ENCODE peak calls at places on chromosome 12, in six cellular contexts. P is cardiac fibroblast, D is RWPE1, V is M059J, Q is HEK293T, S is Peyer's patch. A is an unnamed sample.

GRCh38 chr12:27333311-27334009 is 824 bp downstream of the BMAL2 start:
- DNase-seq in V (peak; percentile 44), P (peak; percentile 21), S (peak; percentile 61), Q (peak; percentile 48), D (peak; percentile 26), A (no peak)

GRCh38 chr12:79114896-79115295 is 250.3 kb downstream of the SYT1 start:
- DNase-seq in S (no peak), P (no peak), V (no peak), Q (no peak), D (no peak), A (no peak)

GRCh38 chr12:88784166-88784565 is 203.9 kb upstream of the KITLG start:
- DNase-seq in D (no peak), V (no peak), Q (no peak), P (no peak), S (no peak), A (no peak)

GRCh38 chr12:89319111-89319510 is 33.2 kb downstream of the DUSP6 start:
- DNase-seq in D (peak; percentile 26), V (no peak), S (no peak), P (peak; percentile 13), Q (no peak), A (no peak)

GRCh38 chr12:64950899-64951298 is 126.5 kb downstream of the TBC1D30 start:
- DNase-seq in S (no peak), Q (no peak), P (no peak), D (no peak), V (no peak), A (no peak)

GRCh38 chr12:100493371-100494012 is 19.8 kb downstream of the NR1H4 start:
- DNase-seq in Q (no peak), V (no peak), P (no peak), S (peak; percentile 70), D (no peak), A (no peak)

GRCh38 chr12:112192475-112192874 is 67.1 kb downstream of the TRAFD1 start:
- DNase-seq in V (no peak), D (no peak), Q (no peak), P (no peak), S (no peak), A (no peak)

GRCh38 chr12:27305673-27306504 is 26.7 kb upstream of the BMAL2 start:
- DNase-seq in D (peak; percentile 10), S (no peak), P (peak; percentile 78), Q (no peak), V (peak; percentile 51), A (no peak)

GRCh38 chr12:107447336-107447735 is 238.3 kb upstream of the PWP1 start:
- DNase-seq in Q (no peak), D (no peak), P (no peak), S (no peak), V (no peak), A (no peak)

GRCh38 chr12:29889737-29890136 is 106.0 kb upstream of the TMTC1 start:
- DNase-seq in V (peak; percentile 33), D (no peak), Q (peak; percentile 49), S (peak; percentile 61), P (peak; percentile 84), A (peak; percentile 13)

GRCh38 chr12:55743131-55743921 is 404 bp downstream of the GDF11 start:
- DNase-seq in D (peak; percentile 46), Q (peak; percentile 61), V (peak; percentile 70), S (peak; percentile 79), P (peak; percentile 68), A (no peak)

GRCh38 chr12:13293086-13293485 is 96.6 kb downstream of the EMP1 start:
- DNase-seq in V (no peak), Q (no peak), P (peak; percentile 41), D (no peak), S (no peak), A (no peak)

GRCh38 chr12:27555928-27556778 is 32.1 kb downstream of the PPFIBP1 start:
- DNase-seq in Q (no peak), D (no peak), S (no peak), V (peak; percentile 83), P (peak; percentile 76), A (no peak)

GRCh38 chr12:113222730-113223531 is 1.7 kb downstream of the TPCN1 start:
- DNase-seq in P (peak; percentile 84), V (peak; percentile 93), Q (peak; percentile 31), S (peak; percentile 89), D (peak; percentile 32), A (peak; percentile 55)

GRCh38 chr12:56878010-56878339 is 56.2 kb downstream of the SDR9C7 start:
- DNase-seq in Q (no peak), P (no peak), S (no peak), V (no peak), D (no peak), A (no peak)

GRCh38 chr12:2488596-2488995 is 306.2 kb upstream of the FKBP4 start:
- DNase-seq in P (no peak), V (no peak), Q (no peak), S (no peak), D (no peak), A (no peak)

GRCh38 chr12:127745466-127746220 is 521.3 kb upstream of the TMEM132C start:
- DNase-seq in S (no peak), Q (no peak), D (no peak), V (no peak), P (no peak), A (no peak)

GRCh38 chr12:111438501-111438900 is 32.8 kb downstream of the SH2B3 start:
- DNase-seq in P (peak; percentile 79), Q (no peak), D (peak; percentile 64), V (peak; percentile 63), S (peak; percentile 81), A (no peak)

GRCh38 chr12:29771165-29771564 is 12.6 kb downstream of the TMTC1 start:
- DNase-seq in Q (no peak), V (no peak), D (no peak), S (no peak), P (no peak), A (no peak)

GRCh38 chr12:100797246-100797645 is 2.7 kb downstream of the ANO4 start:
- DNase-seq in V (no peak), Q (no peak), D (no peak), P (no peak), S (no peak), A (no peak)

GRCh38 chr12:49970658-49971057 is 2.1 kb upstream of the AQP6 start:
- DNase-seq in Q (no peak), D (no peak), V (no peak), S (no peak), P (no peak), A (no peak)

GRCh38 chr12:85277900-85278597 is 2.0 kb upstream of the ALX1 start:
- DNase-seq in V (no peak), P (no peak), D (no peak), Q (no peak), S (peak; percentile 46), A (no peak)

GRCh38 chr12:113040722-113041168 is 15.8 kb upstream of the DTX1 start:
- DNase-seq in P (peak; percentile 98), S (peak; percentile 67), Q (no peak), V (peak; percentile 91), D (peak; percentile 92), A (no peak)

GRCh38 chr12:107359382-107359781 is 266.0 kb upstream of the CRY1 start:
- DNase-seq in D (peak; percentile 20), Q (no peak), S (no peak), V (peak; percentile 92), P (peak; percentile 54), A (no peak)

GRCh38 chr12:1882405-1882804 is 36.0 kb downstream of the CACNA2D4 start:
- DNase-seq in Q (peak; percentile 1), P (no peak), V (no peak), S (no peak), D (no peak), A (no peak)

GRCh38 chr12:90460681-90461080 is 494.3 kb downstream of the CCER1 start:
- DNase-seq in P (peak; percentile 32), Q (no peak), S (no peak), V (no peak), D (no peak), A (no peak)

GRCh38 chr12:119206348-119207075 is 27.8 kb downstream of the HSPB8 start:
- DNase-seq in V (no peak), Q (no peak), P (no peak), S (no peak), D (no peak), A (no peak)

GRCh38 chr12:109567967-109568366 is 5.3 kb downstream of the MMAB start:
- DNase-seq in Q (no peak), V (no peak), S (no peak), D (no peak), P (no peak), A (no peak)

GRCh38 chr12:18224745-18225144 is 36.6 kb upstream of the PIK3C2G start:
- DNase-seq in Q (peak; percentile 17), D (peak; percentile 12), P (peak; percentile 68), S (no peak), V (peak; percentile 46), A (no peak)

A was measured in substantia nigra.